ENCODE peak calls at places on chromosomes 1 and 21, in five cellular contexts. Y, E, V, B and Z are unnamed samples.

GRCh38 chr1:3219005-3219724 is 150.2 kb downstream of the PRDM16 start:
- DNase-seq in B (peak; percentile 87), Y (no peak), V (no peak), E (peak; percentile 86), Z (no peak)

GRCh38 chr1:31780632-31781031 is 16.5 kb upstream of the ADGRB2 start:
- DNase-seq in Y (no peak), V (no peak), E (no peak), B (no peak), Z (no peak)

GRCh38 chr1:48756704-48757316 is 19.9 kb downstream of the BEND5 start:
- DNase-seq in V (no peak), Y (no peak), E (no peak), B (no peak), Z (no peak)

GRCh38 chr1:206518206-206518605 is 10.9 kb downstream of the RASSF5 start:
- DNase-seq in E (no peak), V (no peak), Y (no peak), B (no peak), Z (no peak)

GRCh38 chr1:76374111-76374510 is 299.6 kb downstream of the ST6GALNAC3 start:
- DNase-seq in V (no peak), B (no peak), Y (no peak), E (no peak), Z (no peak)

GRCh38 chr1:172699695-172700094 is 40.8 kb downstream of the FASLG start:
- DNase-seq in Y (no peak), V (no peak), B (no peak), E (peak; percentile 20), Z (no peak)

GRCh38 chr1:169858467-169858866 is 35.2 kb downstream of the SCYL3 start:
- DNase-seq in E (peak; percentile 27), V (no peak), Y (no peak), B (no peak), Z (no peak)

GRCh38 chr1:21508580-21509350 is 458 bp upstream of the ALPL start:
- DNase-seq in Y (peak; percentile 57), V (peak; percentile 51), B (peak; percentile 43), E (peak; percentile 27), Z (no peak)

GRCh38 chr1:230797376-230798186 is 50.4 kb downstream of the CAPN9 start:
- DNase-seq in V (peak; percentile 30), E (peak; percentile 64), B (peak; percentile 49), Y (peak; percentile 5), Z (no peak)

GRCh38 chr1:40825430-40825778 is 36.8 kb downstream of the CITED4 start:
- DNase-seq in E (peak; percentile 26), V (no peak), Y (no peak), B (no peak), Z (no peak)

GRCh38 chr1:88867743-88868521 is 23.4 kb downstream of the GTF2B start:
- DNase-seq in E (peak; percentile 89), V (no peak), Y (no peak), B (no peak), Z (no peak)

GRCh38 chr21:16695074-16695473 is 817.8 kb upstream of the CXADR start:
- DNase-seq in E (no peak), Y (no peak), V (no peak), B (no peak), Z (no peak)

GRCh38 chr1:195462646-195463045 is 1145.6 kb downstream of the KCNT2 start:
- DNase-seq in B (no peak), V (no peak), Y (no peak), E (peak; percentile 29), Z (no peak)

GRCh38 chr21:34808569-34809204 is 139.9 kb downstream of the CLIC6 start:
- DNase-seq in E (peak; percentile 90), Y (peak; percentile 8), V (no peak), B (no peak), Z (no peak)

GRCh38 chr21:26473471-26473870 is 99.6 kb downstream of the CYYR1 start:
- DNase-seq in B (no peak), Y (no peak), E (no peak), V (no peak), Z (no peak)

GRCh38 chr1:223228201-223228600 is 85.2 kb upstream of the TLR5 start:
- DNase-seq in B (no peak), Y (no peak), V (no peak), E (no peak), Z (no peak)

GRCh38 chr1:103496014-103496635 is 29.4 kb upstream of the RNPC3 start:
- DNase-seq in B (no peak), E (peak; percentile 80), Y (no peak), V (no peak), Z (no peak)

GRCh38 chr1:207366022-207366421 is 44.5 kb downstream of the CD55 start:
- DNase-seq in E (no peak), Y (no peak), B (no peak), V (no peak), Z (no peak)

GRCh38 chr1:52436817-52437216 is 32.4 kb downstream of the PRPF38A start:
- DNase-seq in V (no peak), B (no peak), Y (no peak), E (no peak), Z (no peak)

GRCh38 chr1:174217787-174218574 is 58.7 kb downstream of the RABGAP1L start:
- DNase-seq in Y (peak; percentile 63), V (peak; percentile 72), B (no peak), E (peak; percentile 31), Z (no peak)

GRCh38 chr1:55635856-55636255 is 420.7 kb upstream of the USP24 start:
- DNase-seq in Y (no peak), V (no peak), E (peak; percentile 71), B (no peak), Z (no peak)

GRCh38 chr1:85460555-85461088 is 4.3 kb downstream of the DDAH1 start:
- DNase-seq in B (peak; percentile 75), V (no peak), Y (no peak), E (no peak), Z (no peak)

GRCh38 chr21:23223882-23224281 is 2225.7 kb downstream of the NCAM2 start:
- DNase-seq in E (no peak), Y (no peak), V (no peak), B (no peak), Z (no peak)

GRCh38 chr1:159854693-159855192 is 7.7 kb downstream of the VSIG8 start:
- DNase-seq in B (peak; percentile 86), E (peak; percentile 89), Y (no peak), V (peak; percentile 93), Z (peak; percentile 76)

GRCh38 chr1:53413175-53414001 is 45.8 kb upstream of the DMRTB1 start:
- DNase-seq in V (no peak), Y (no peak), E (peak; percentile 95), B (no peak), Z (no peak)

GRCh38 chr1:185561629-185562028 is 172.6 kb upstream of the HMCN1 start:
- DNase-seq in Y (no peak), B (no peak), V (peak; percentile 25), E (peak; percentile 91), Z (no peak)

GRCh38 chr1:3032970-3033794 is 11.9 kb downstream of the ACTRT2 start:
- DNase-seq in V (no peak), Y (no peak), B (no peak), E (no peak), Z (no peak)

DNA sequence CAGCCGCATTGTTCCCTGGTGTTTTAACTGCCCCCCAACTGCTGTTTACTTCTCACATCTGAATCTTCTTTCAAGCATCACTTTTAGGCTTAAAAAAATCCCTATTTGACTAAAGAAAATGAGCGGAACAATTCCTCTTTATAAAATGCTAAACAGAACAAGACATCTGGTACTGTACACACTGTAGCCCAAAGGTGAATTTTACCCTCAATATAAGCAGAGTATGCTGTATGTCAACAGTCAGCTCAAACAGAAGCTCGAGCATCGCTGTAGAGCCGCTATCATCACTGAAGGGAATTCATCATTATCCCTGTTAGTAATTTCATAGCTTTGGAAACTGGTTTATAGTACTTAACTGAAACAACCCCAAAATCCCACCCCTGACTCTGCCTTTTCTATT is 85.3 kb downstream of the LRRC8D start:
- DNase-seq in V (no peak), E (no peak), Y (no peak), B (no peak), Z (no peak)
- H3K4me1 ChIP-seq in V (peaks cover 7% of the 10 kb centered on the region), E (peaks cover 47% of the 10 kb centered on the region), Y (peaks cover 40% of the 10 kb centered on the region), B (peaks cover 9% of the 10 kb centered on the region), Z (peaks cover 51% of the 10 kb centered on the region)

GRCh38 chr1:215530401-215530984 is 36.6 kb upstream of the KCTD3 start:
- DNase-seq in E (no peak), B (no peak), V (no peak), Y (no peak), Z (no peak)
- H3K27ac ChIP-seq in E (no peak overlapping the region), B (no peak overlapping the region), V (no peak overlapping the region), Y (no peak overlapping the region), Z (no peak overlapping the region)

GRCh38 chr1:15204931-15205330 is 42.1 kb upstream of the FHAD1 start:
- DNase-seq in V (no peak), Y (no peak), E (no peak), B (no peak), Z (no peak)

GRCh38 chr1:15197591-15198447 is 44.3 kb downstream of the TMEM51 start:
- DNase-seq in E (no peak), V (no peak), B (no peak), Y (no peak), Z (no peak)

GRCh38 chr1:15201849-15202551 is 45.0 kb upstream of the FHAD1 start:
- DNase-seq in E (no peak), Y (no peak), B (peak; percentile 91), V (no peak), Z (no peak)

GRCh38 chr1:15198684-15199083 is 45.1 kb downstream of the TMEM51 start:
- DNase-seq in E (no peak), V (no peak), Y (no peak), B (peak; percentile 63), Z (no peak)

DNA sequence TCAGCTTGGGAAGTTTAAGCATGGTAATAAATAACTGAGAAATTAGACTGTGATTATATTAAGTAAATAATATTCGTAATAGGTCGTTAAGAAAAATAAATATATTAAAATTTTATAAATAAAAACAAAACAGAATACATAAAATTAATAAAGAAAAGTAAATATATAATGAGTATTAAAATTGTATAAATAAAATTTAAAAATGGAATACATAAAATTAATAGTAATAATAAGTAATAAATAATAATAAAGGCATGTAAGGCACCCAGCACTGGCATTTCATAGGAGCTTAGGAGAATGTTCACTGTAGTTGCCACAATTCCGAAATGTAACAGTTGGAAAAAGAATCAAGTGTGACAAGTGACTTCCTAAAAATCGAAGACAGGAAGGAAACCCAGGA is 45.8 kb upstream of the FHAD1 start:
- DNase-seq in Y (no peak), E (no peak), B (no peak), V (no peak), Z (no peak)
- H3K4me1 ChIP-seq in Y (no peaks in the 10 kb centered on the region), E (peaks cover 12% of the 10 kb centered on the region), B (peaks cover 87% of the 10 kb centered on the region), V (no peaks in the 10 kb centered on the region), Z (peaks cover 25% of the 10 kb centered on the region)

GRCh38 chr1:10674222-10674621 is 122.2 kb downstream of the CASZ1 start:
- DNase-seq in Y (no peak), E (no peak), B (no peak), V (no peak), Z (no peak)
- H3K27ac ChIP-seq in Y (no peak overlapping the region), E (no peak overlapping the region), B (no peak overlapping the region), V (no peak overlapping the region), Z (no peak overlapping the region)

GRCh38 chr1:234897754-234898454 is 230.7 kb downstream of the TOMM20 start:
- DNase-seq in E (no peak), V (no peak), B (no peak), Y (no peak), Z (no peak)
- H3K4me1 ChIP-seq in E (peaks cover 12% of the 10 kb centered on the region), V (no peaks in the 10 kb centered on the region), B (peaks cover 21% of the 10 kb centered on the region), Y (no peaks in the 10 kb centered on the region), Z (peaks cover 4% of the 10 kb centered on the region)

GRCh38 chr21:33402011-33402979 is 918 bp upstream of the IFNGR2 start:
- DNase-seq in Y (peak; percentile 60), V (no peak), E (peak; percentile 60), B (peak; percentile 19), Z (no peak)
- H3K27ac ChIP-seq in Y (peak overlapping the region; percentile 65), V (no peak overlapping the region), E (peak overlapping the region; percentile 13), B (peak overlapping the region; percentile 57), Z (peak overlapping the region; percentile 81)

GRCh38 chr1:155017021-155017945 is 14.7 kb downstream of the ZBTB7B start:
- DNase-seq in E (peak; percentile 90), V (peak; percentile 87), Y (peak; percentile 89), B (peak; percentile 85), Z (peak; percentile 98)
- H3K4me1 ChIP-seq in E (peaks cover 14% of the 10 kb centered on the region), V (peaks cover 30% of the 10 kb centered on the region), Y (peaks cover 66% of the 10 kb centered on the region), B (peaks cover 5% of the 10 kb centered on the region), Z (peaks cover 18% of the 10 kb centered on the region)